ENCODE peak calls at places on chromosomes 2 and 18, in nine cellular contexts. N, L, B, Z, O, K, U, P and T are unnamed samples.

GRCh38 chr2:161745866-161746614 is 121.8 kb downstream of the SLC4A10 start:
- DNase-seq in N (no peak), L (no peak), B (no peak), Z (peak; percentile 78), O (no peak), K (no peak), U (no peak), P (no peak), T (peak; percentile 13)

GRCh38 chr2:219509780-219510511 is 4.3 kb upstream of the ASIC4 start:
- DNase-seq in N (no peak), L (peak; percentile 40), B (no peak), Z (peak; percentile 61), O (peak; percentile 88), K (peak; percentile 79), U (peak; percentile 83), P (peak; percentile 93), T (peak; percentile 82)

GRCh38 chr18:70659026-70659726 is 370.3 kb downstream of the SOCS6 start:
- DNase-seq in N (no peak), L (no peak), B (no peak), Z (no peak), O (no peak), K (peak; percentile 42), U (no peak), P (no peak), T (peak; percentile 34)

GRCh38 chr18:8982416-8983183 is 119.9 kb upstream of the NDUFV2 start:
- DNase-seq in N (peak; percentile 83), L (peak; percentile 91), B (peak; percentile 63), Z (peak; percentile 86), O (peak; percentile 69), K (peak; percentile 81), U (peak; percentile 61), P (peak; percentile 71), T (peak; percentile 75)

GRCh38 chr2:80396276-80396675 is 91.7 kb upstream of the LRRTM1 start:
- DNase-seq in N (no peak), L (no peak), B (no peak), Z (no peak), O (peak; percentile 3), K (no peak), U (no peak), P (no peak), T (no peak)

GRCh38 chr2:221572821-221573429 is 821 bp upstream of the EPHA4 start:
- DNase-seq in N (peak; percentile 39), L (no peak), B (no peak), Z (peak; percentile 32), O (peak; percentile 82), K (peak; percentile 71), U (no peak), P (peak; percentile 50), T (peak; percentile 63)

GRCh38 chr2:164014068-164014577 is 278.3 kb upstream of the FIGN start:
- DNase-seq in N (no peak), L (no peak), B (no peak), Z (no peak), O (peak; percentile 53), K (peak; percentile 58), U (no peak), P (peak; percentile 10), T (no peak)

GRCh38 chr2:120310136-120310535 is 35.8 kb upstream of the INHBB start:
- DNase-seq in N (peak; percentile 92), L (peak; percentile 60), B (no peak), Z (no peak), O (no peak), K (no peak), U (no peak), P (peak; percentile 54), T (no peak)

GRCh38 chr2:21008790-21009661 is 34.8 kb downstream of the APOB start:
- DNase-seq in N (no peak), L (no peak), B (no peak), Z (no peak), O (no peak), K (no peak), U (no peak), P (no peak), T (no peak)

GRCh38 chr2:6113796-6114195 is 421.6 kb downstream of the SOX11 start:
- DNase-seq in N (no peak), L (no peak), B (no peak), Z (no peak), O (peak; percentile 28), K (no peak), U (no peak), P (no peak), T (no peak)

GRCh38 chr2:234061624-234062257 is 11.2 kb downstream of the SPP2 start:
- DNase-seq in N (no peak), L (no peak), B (no peak), Z (no peak), O (no peak), K (no peak), U (no peak), P (no peak), T (no peak)

GRCh38 chr2:38146917-38147307 is 71.0 kb upstream of the CYP1B1 start:
- DNase-seq in N (no peak), L (no peak), B (peak; percentile 79), Z (peak; percentile 96), O (no peak), K (peak; percentile 97), U (peak; percentile 27), P (peak; percentile 30), T (peak; percentile 86)
- TF ChIP-seq EZH2phosphoT487 in N (no peak), L (no peak), B (no peak), Z (no peak), O (no peak), K (no peak), U (no peak), P (no peak), T (no peak)

GRCh38 chr2:1495676-1496393 is 82.6 kb downstream of the TPO start:
- DNase-seq in N (no peak), L (no peak), B (no peak), Z (no peak), O (no peak), K (no peak), U (no peak), P (no peak), T (no peak)

GRCh38 chr2:1496394-1496821 is 83.1 kb downstream of the TPO start:
- DNase-seq in N (no peak), L (no peak), B (no peak), Z (no peak), O (no peak), K (no peak), U (no peak), P (no peak), T (no peak)

GRCh38 chr2:1498176-1498575 is 84.9 kb downstream of the TPO start:
- DNase-seq in N (no peak), L (no peak), B (no peak), Z (no peak), O (no peak), K (no peak), U (no peak), P (no peak), T (no peak)

GRCh38 chr2:1499033-1499795 is 86.0 kb downstream of the TPO start:
- DNase-seq in N (no peak), L (no peak), B (no peak), Z (no peak), O (no peak), K (no peak), U (no peak), P (no peak), T (no peak)

GRCh38 chr2:1497122-1497611 is 83.9 kb downstream of the TPO start:
- DNase-seq in N (no peak), L (no peak), B (no peak), Z (no peak), O (no peak), K (no peak), U (no peak), P (no peak), T (no peak)
- H3K4me2 ChIP-seq in N (no peak overlapping the region), L (no peak overlapping the region), B (no peak overlapping the region), Z (no peak overlapping the region), O (no peak overlapping the region), K (no peak overlapping the region), U (no peak overlapping the region), P (no peak overlapping the region), T (no peak overlapping the region)

DNA sequence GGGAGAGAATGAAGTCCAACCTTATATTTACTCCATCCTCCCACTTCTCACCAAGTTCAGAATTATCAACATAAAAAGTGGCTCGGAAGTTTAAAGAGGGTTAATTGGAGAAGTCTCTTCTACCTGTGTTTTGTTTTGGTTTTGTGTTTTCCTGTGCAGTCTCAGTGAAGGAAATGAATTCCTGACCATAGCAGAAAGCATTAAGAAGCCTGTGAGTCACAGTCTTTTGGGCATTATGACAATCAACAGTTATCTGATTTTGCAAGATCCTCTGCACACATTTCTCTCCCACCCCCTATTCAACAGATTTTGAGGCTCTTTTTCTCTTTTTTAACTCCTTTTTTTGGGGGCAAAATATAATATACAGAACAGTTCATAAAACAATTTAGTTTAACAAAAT is 8.6 kb upstream of the RPL37A start:
- DNase-seq in N (no peak), L (no peak), B (no peak), Z (peak; percentile 68), O (no peak), K (peak; percentile 87), U (no peak), P (no peak), T (no peak)
- TF ChIP-seq EZH2phosphoT487 in N (no peak), L (no peak), B (no peak), Z (no peak), O (no peak), K (no peak), U (no peak), P (no peak), T (no peak)

GRCh38 chr18:12307251-12307736 is 747 bp upstream of the TUBB6 start:
- DNase-seq in N (no peak), L (no peak), B (no peak), Z (no peak), O (peak; percentile 77), K (peak; percentile 89), U (peak; percentile 50), P (peak; percentile 64), T (peak; percentile 65)

GRCh38 chr18:12304351-12305210 is 3.5 kb upstream of the TUBB6 start:
- DNase-seq in N (no peak), L (no peak), B (no peak), Z (peak; percentile 93), O (no peak), K (no peak), U (no peak), P (no peak), T (no peak)

GRCh38 chr18:12306752-12307151 is 1.3 kb upstream of the TUBB6 start:
- DNase-seq in N (no peak), L (no peak), B (no peak), Z (no peak), O (no peak), K (peak; percentile 25), U (no peak), P (no peak), T (no peak)

GRCh38 chr18:12305211-12305610 is 2.8 kb upstream of the TUBB6 start:
- DNase-seq in N (no peak), L (no peak), B (no peak), Z (no peak), O (no peak), K (no peak), U (no peak), P (no peak), T (no peak)

DNA sequence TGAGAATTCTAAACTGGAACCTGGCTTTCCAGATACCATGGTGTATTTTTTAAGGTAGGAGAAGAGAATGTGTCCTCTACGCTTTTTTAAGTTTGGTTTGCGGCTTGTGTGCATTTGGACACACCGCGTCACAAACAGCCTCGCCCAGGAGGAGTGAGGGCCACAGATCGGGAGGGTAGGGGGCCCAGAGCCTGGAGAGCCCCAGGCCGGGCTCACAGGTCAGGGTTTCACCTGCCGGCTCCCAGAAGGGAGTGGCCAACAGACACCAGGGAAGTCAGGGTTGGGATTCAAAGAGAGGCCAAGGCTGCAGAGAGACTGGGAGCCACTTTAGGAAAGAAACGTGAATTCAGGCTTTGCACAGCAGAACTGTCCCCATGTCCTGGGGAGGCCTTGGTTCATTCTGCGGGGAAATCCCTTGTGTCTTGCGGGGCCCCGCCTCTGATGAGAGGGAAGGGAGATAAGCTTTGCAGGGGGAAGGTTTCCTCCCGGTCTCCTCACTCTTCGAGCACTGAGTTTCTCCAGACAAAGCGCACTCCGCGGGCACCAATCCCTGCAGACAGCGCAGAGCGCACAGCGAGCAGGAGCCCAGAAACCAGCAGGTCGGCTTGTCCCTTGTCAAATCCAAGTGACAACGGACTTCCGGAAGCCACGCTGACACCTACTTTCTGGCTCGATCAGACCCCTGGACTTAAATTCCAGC is 2.0 kb upstream of the TUBB6 start:
- DNase-seq in N (no peak), L (no peak), B (no peak), Z (no peak), O (peak; percentile 71), K (no peak), U (no peak), P (peak; percentile 57), T (no peak)
- H3K4me2 ChIP-seq in N (no peak overlapping the region), L (no peak overlapping the region), B (no peak overlapping the region), Z (no peak overlapping the region), O (peak overlapping the region; percentile 78), K (peak overlapping the region; percentile 91), U (peak overlapping the region; percentile 84), P (peak overlapping the region; percentile 96), T (peak overlapping the region; percentile 84)